ENCODE peak calls at places on chromosomes 6 and 20, in five cellular contexts. X is GM12892, G is A549, A is tibial nerve, J is heart left ventricle. D is an unnamed sample.

GRCh38 chr20:3797226-3797545 is 1.1 kb downstream of the CDC25B start:
- DNase-seq in G (no peak), X (no peak), A (no peak), J (no peak), D (no peak)

GRCh38 chr6:6793388-6794250 is 205.1 kb downstream of the LY86 start:
- DNase-seq in G (no peak), X (no peak), J (no peak), A (no peak), D (no peak)

GRCh38 chr20:2139736-2140135 is 38.1 kb downstream of the STK35 start:
- DNase-seq in A (no peak), X (no peak), J (no peak), G (no peak), D (no peak)

GRCh38 chr6:105326838-105327745 is 75.8 kb downstream of the PREP start:
- DNase-seq in J (no peak), G (peak; percentile 7), X (no peak), A (no peak), D (no peak)

GRCh38 chr6:134447883-134448387 is 130.0 kb upstream of the SGK1 start:
- DNase-seq in X (no peak), A (no peak), J (no peak), G (no peak), D (no peak)

GRCh38 chr6:73695619-73696421 is at the start of gene CD109:
- DNase-seq in J (peak; percentile 41), G (peak; percentile 89), A (peak; percentile 41), X (peak; percentile 21), D (no peak)

GRCh38 chr6:151325075-151326050 is 66.0 kb downstream of the ZBTB2 start:
- DNase-seq in A (peak; percentile 58), J (peak; percentile 38), G (peak; percentile 84), X (no peak), D (peak; percentile 56)

GRCh38 chr6:12238191-12238590 is 52.0 kb upstream of the EDN1 start:
- DNase-seq in X (no peak), G (no peak), J (no peak), A (no peak), D (no peak)

GRCh38 chr6:79964607-79965081 is 17.3 kb upstream of the ELOVL4 start:
- DNase-seq in X (no peak), J (no peak), A (no peak), G (no peak), D (no peak)

GRCh38 chr6:153085239-153085638 is 45.8 kb downstream of the RGS17 start:
- DNase-seq in G (no peak), J (no peak), X (no peak), A (no peak), D (peak; percentile 49)

GRCh38 chr6:85449388-85449817 is 480 bp upstream of the NT5E start:
- DNase-seq in X (peak; percentile 50), G (peak; percentile 44), J (peak; percentile 23), A (peak; percentile 49), D (peak; percentile 70)

GRCh38 chr20:17579369-17580039 is 9.6 kb downstream of the DSTN start:
- DNase-seq in X (no peak), A (no peak), J (no peak), G (no peak), D (no peak)

GRCh38 chr6:20269147-20269546 is 56.9 kb upstream of the MBOAT1 start:
- DNase-seq in J (no peak), X (no peak), G (no peak), A (no peak), D (no peak)

GRCh38 chr20:8076505-8077498 is 55.3 kb upstream of the PLCB1 start:
- DNase-seq in X (no peak), J (no peak), G (no peak), A (no peak), D (no peak)

GRCh38 chr20:13831476-13831875 is 46.6 kb downstream of the NDUFAF5 start:
- DNase-seq in J (no peak), G (no peak), X (no peak), A (no peak), D (no peak)

GRCh38 chr6:11224252-11224965 is 8.1 kb downstream of the NEDD9 start:
- DNase-seq in G (no peak), J (no peak), X (no peak), A (no peak), D (no peak)

GRCh38 chr20:36144336-36144735 is 10.2 kb upstream of the EPB41L1 start:
- DNase-seq in A (no peak), J (no peak), G (peak; percentile 26), X (no peak), D (no peak)

GRCh38 chr6:33616913-33617312 is 4.2 kb upstream of the ITPR3 start:
- DNase-seq in J (no peak), X (no peak), G (no peak), A (no peak), D (no peak)

GRCh38 chr20:36645998-36646397 is at the start of gene SLA2:
- DNase-seq in J (no peak), G (no peak), A (no peak), X (peak; percentile 32), D (no peak)

GRCh38 chr6:22785036-22785435 is 215.7 kb downstream of the HDGFL1 start:
- DNase-seq in J (no peak), X (no peak), G (no peak), A (no peak), D (no peak)

GRCh38 chr6:161318456-161318855 is 44.6 kb upstream of the AGPAT4 start:
- DNase-seq in G (no peak), J (no peak), A (no peak), X (no peak), D (no peak)

GRCh38 chr6:27582928-27583725 is 110.2 kb upstream of the ZNF184 start:
- DNase-seq in X (no peak), J (no peak), A (no peak), G (peak; percentile 73), D (no peak)

GRCh38 chr20:57678340-57678739 is 31.5 kb downstream of the PMEPA1 start:
- DNase-seq in G (no peak), J (no peak), A (no peak), X (no peak), D (no peak)

GRCh38 chr6:111727041-111727440 is 121.4 kb upstream of the TRAF3IP2 start:
- DNase-seq in A (no peak), G (no peak), X (no peak), J (no peak), D (no peak)

GRCh38 chr20:32984196-32984595 is 20.0 kb downstream of the SUN5 start:
- DNase-seq in G (no peak), A (no peak), X (no peak), J (no peak), D (no peak)

GRCh38 chr6:127999032-127999431 is 98.2 kb upstream of the THEMIS start:
- DNase-seq in A (no peak), X (no peak), J (no peak), G (no peak), D (no peak)

GRCh38 chr6:21596379-21597242 is 3.1 kb downstream of the SOX4 start:
- DNase-seq in X (peak; percentile 20), J (peak; percentile 65), A (peak; percentile 24), G (peak; percentile 67), D (peak; percentile 22)

GRCh38 chr6:111789593-111789992 is 83.7 kb downstream of the FYN start:
- DNase-seq in G (no peak), A (peak; percentile 45), J (no peak), X (no peak), D (no peak)

GRCh38 chr6:42453649-42454427 is 2.1 kb upstream of the TRERF1 start:
- DNase-seq in G (no peak), A (peak; percentile 33), X (no peak), J (peak; percentile 38), D (peak; percentile 77)

GRCh38 chr6:22145294-22145693 is 151.5 kb downstream of the PRL start:
- DNase-seq in X (no peak), G (no peak), A (no peak), J (no peak), D (no peak)

GRCh38 chr6:4732691-4733315 is 43.4 kb upstream of the CDYL start:
- DNase-seq in X (no peak), J (peak; percentile 37), G (peak; percentile 82), A (peak; percentile 9), D (peak; percentile 54)

GRCh38 chr6:42860031-42860430 is 19.4 kb upstream of the RPL7L1 start:
- DNase-seq in A (no peak), G (no peak), X (no peak), J (no peak), D (no peak)

DNA sequence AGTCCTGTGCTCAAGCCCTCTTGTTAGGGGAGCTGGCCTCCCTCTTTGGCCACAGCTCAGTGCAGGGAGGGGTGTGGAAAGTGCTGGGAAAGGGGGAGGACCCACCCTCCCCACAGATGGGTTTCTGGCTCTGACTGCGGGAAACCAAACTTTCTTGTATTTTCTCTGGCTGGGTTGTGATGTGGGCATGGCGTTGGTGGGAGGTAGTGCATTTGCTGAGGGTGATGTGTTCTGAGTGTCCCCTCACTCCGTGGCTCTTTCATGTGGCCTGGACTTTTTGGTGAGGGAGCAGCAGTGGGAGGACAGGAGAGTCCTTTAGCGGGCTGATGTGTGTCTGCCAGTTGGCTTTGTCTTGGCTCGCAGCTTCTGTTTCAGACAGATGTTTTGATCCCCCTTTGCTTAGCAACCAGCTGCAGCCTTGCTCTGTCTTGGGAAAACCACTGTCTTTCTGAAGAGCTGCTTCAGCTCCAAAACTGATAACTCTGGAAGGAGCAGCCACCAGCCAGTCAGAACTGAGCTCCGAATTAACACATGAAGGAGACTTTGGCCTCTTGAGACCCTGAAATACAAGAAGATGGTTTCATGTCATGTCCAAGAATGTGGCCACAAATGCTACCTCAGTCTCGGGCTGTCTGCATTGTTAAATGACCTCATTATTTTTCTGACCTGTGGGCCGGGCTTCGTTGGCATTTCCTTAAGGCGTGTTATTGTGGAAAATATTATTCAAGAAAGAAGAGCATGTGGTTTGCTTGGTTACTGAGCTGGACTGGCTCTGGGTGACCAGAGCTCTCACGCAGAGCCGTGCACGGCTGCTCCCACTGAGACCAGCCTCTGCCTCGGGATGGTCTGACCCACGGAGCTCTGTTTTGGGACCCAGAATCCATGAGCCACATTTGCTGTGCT is 21.5 kb downstream of the SYNJ2 start:
- DNase-seq in J (peak; percentile 68), X (no peak), A (peak; percentile 66), G (no peak), D (no peak)
- TF ChIP-seq POLR2A in J (no peak), X (no peak), A (no peak), G (no peak), D (no peak)

GRCh38 chr6:37171970-37172812 is 2.2 kb downstream of the PIM1 start:
- DNase-seq in J (peak; percentile 85), G (peak; percentile 92), X (peak; percentile 57), A (peak; percentile 98), D (peak; percentile 93)
- TF ChIP-seq POLR2A in J (no peak), G (no peak), X (no peak), A (no peak), D (peak; percentile 10)

GRCh38 chr20:53978497-53978896 is 91.9 kb downstream of the BCAS1 start:
- DNase-seq in G (no peak), A (no peak), X (no peak), J (no peak), D (no peak)
- TF ChIP-seq POLR2A in G (no peak), A (no peak), X (no peak), J (no peak), D (no peak)

GRCh38 chr6:117601811-117602150 is 530 bp downstream of the GOPC start:
- DNase-seq in A (no peak), X (no peak), J (no peak), G (no peak), D (peak; percentile 18)

GRCh38 chr6:117600008-117600743 is 2.1 kb downstream of the GOPC start:
- DNase-seq in A (no peak), G (peak; percentile 17), X (no peak), J (no peak), D (no peak)

GRCh38 chr6:117605169-117605826 is 3.0 kb upstream of the GOPC start:
- DNase-seq in J (peak; percentile 21), G (peak; percentile 83), X (no peak), A (peak; percentile 56), D (no peak)

GRCh38 chr6:117602899-117603588 is 733 bp upstream of the GOPC start:
- DNase-seq in J (no peak), G (no peak), A (no peak), X (no peak), D (no peak)

GRCh38 chr6:117602151-117602898 is at the start of gene GOPC:
- DNase-seq in G (peak; percentile 97), X (peak; percentile 82), A (peak; percentile 90), J (peak; percentile 96), D (peak; percentile 93)
- TF ChIP-seq POLR2A in G (peak; percentile 85), X (peak; percentile 93), A (peak; percentile 49), J (no peak), D (peak; percentile 89)